ENCODE peak calls at places on chromosomes 5 and 9, in seven cellular contexts. Q is endothelial cell of umbilical vein, Y is heart left ventricle, O is suprapubic skin, M is GM23248, W is tibial artery, U is BE2C. Z is an unnamed sample. For H3K4me1, the result is how much of the 10 kb centered on the place peaks cover.

GRCh38 chr5:53582225-53582624 is 21.8 kb downstream of the NDUFS4 start:
- DNase-seq in M (no peak), W (no peak), U (no peak), Q (no peak), Y (no peak), O (no peak), Z (no peak)

GRCh38 chr5:81234801-81235200 is 1.7 kb downstream of the CKMT2 start:
- DNase-seq in M (no peak), W (no peak), Y (peak), Q (no peak), U (no peak), O (no peak), Z (no peak)

GRCh38 chr5:21701317-21701716 is 1151.8 kb downstream of the CDH12 start:
- DNase-seq in O (no peak), W (no peak), M (no peak), Q (no peak), Y (no peak), U (no peak), Z (no peak)

GRCh38 chr9:102779341-102779740 is 215.8 kb upstream of the CYLC2 start:
- DNase-seq in Q (no peak), Y (no peak), U (no peak), M (no peak), O (no peak), W (no peak), Z (no peak)

GRCh38 chr9:108444400-108445358 is 411.1 kb downstream of the ACTL7B start:
- DNase-seq in Y (no peak), O (no peak), U (no peak), M (peak), Q (peak), W (no peak), Z (peak)

GRCh38 chr5:100505984-100506670 is 29.0 kb upstream of the FAM174A start:
- DNase-seq in W (no peak), U (no peak), Y (no peak), Q (peak), M (peak), O (no peak), Z (peak)

GRCh38 chr5:72036951-72037350 is 70.3 kb upstream of the MAP1B start:
- DNase-seq in Q (no peak), M (peak), U (peak), Y (no peak), O (no peak), W (no peak), Z (peak)

GRCh38 chr9:107749787-107750444 is 260.3 kb upstream of the KLF4 start:
- DNase-seq in M (peak), Q (peak), U (peak), O (peak), W (peak), Y (peak), Z (no peak)

GRCh38 chr9:6739218-6739617 is 18.6 kb upstream of the KDM4C start:
- DNase-seq in Q (peak), M (peak), Y (no peak), O (no peak), W (peak), U (no peak), Z (no peak)

GRCh38 chr9:78118742-78119473 is 87.3 kb upstream of the GNAQ start:
- DNase-seq in M (peak), O (no peak), Q (no peak), W (no peak), U (no peak), Y (no peak), Z (peak)

GRCh38 chr5:8827701-8828100 is 718.2 kb downstream of the SEMA5A start:
- DNase-seq in Q (peak), Y (no peak), M (peak), O (no peak), U (no peak), W (no peak), Z (no peak)

GRCh38 chr5:8829322-8830029 is 716.4 kb downstream of the SEMA5A start:
- DNase-seq in O (no peak), U (no peak), M (peak), Q (peak), Y (no peak), W (no peak), Z (peak)

GRCh38 chr5:8831251-8831650 is 714.6 kb downstream of the SEMA5A start:
- DNase-seq in Q (no peak), W (no peak), O (no peak), Y (no peak), U (no peak), M (no peak), Z (no peak)

GRCh38 chr5:8826491-8826890 is 719.4 kb downstream of the SEMA5A start:
- DNase-seq in M (no peak), W (no peak), U (no peak), Q (no peak), O (no peak), Y (no peak), Z (no peak)

DNA sequence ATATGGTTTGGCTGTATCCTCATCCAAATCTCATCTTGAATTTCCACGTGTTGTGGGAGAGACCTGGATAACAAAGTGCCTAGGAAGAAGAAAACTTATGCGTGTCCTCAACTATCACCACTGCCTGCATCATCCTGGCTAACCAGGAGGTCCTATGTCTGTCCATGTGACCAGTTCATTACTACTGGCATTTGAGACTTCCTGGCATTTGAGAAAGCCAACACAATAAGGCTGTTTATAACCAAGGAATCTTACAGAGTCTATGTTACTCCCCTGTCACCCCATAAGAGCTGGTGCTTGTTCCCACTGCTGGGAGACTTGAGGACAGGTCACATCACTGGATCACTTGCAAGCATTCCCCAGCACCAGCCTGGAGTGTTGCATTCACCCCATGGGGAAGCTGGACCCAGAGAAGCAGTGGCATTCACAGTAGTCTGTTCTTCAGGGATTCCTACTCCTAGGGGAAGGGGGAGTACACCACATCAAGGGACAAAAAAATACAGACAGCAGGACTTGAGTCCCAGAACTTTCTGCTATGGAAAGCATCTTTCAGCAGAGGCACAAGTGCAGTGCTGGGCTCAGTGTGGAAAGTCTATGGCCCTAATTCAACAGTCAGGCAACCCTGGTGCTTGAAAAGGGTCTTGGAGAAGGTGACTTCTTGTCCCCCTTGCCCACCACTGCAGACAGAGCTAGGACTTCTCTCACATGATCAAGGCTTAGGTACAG is 717.1 kb downstream of the SEMA5A start:
- DNase-seq in Q (no peak), O (no peak), U (no peak), W (no peak), Y (no peak), M (peak), Z (no peak)
- H3K4me1 ChIP-seq in Q (under half), O (under half), U (under half), W (under half), Y (under half), M (half or more), Z (under half)

GRCh38 chr9:124506433-124506832 is 766 bp downstream of the NR5A1 start:
- DNase-seq in U (no peak), Q (no peak), M (no peak), W (no peak), O (no peak), Y (no peak), Z (no peak)

GRCh38 chr9:124505006-124505900 is 1.9 kb downstream of the NR5A1 start:
- DNase-seq in U (no peak), O (no peak), Y (no peak), W (no peak), M (no peak), Q (no peak), Z (no peak)

GRCh38 chr9:124505901-124506346 is 1.3 kb downstream of the NR5A1 start:
- DNase-seq in W (no peak), U (no peak), Q (no peak), M (no peak), O (no peak), Y (no peak), Z (no peak)

GRCh38 chr9:124506931-124507879 is at the start of gene NR5A1:
- DNase-seq in W (no peak), M (no peak), Y (no peak), O (no peak), U (no peak), Q (no peak), Z (no peak)

DNA sequence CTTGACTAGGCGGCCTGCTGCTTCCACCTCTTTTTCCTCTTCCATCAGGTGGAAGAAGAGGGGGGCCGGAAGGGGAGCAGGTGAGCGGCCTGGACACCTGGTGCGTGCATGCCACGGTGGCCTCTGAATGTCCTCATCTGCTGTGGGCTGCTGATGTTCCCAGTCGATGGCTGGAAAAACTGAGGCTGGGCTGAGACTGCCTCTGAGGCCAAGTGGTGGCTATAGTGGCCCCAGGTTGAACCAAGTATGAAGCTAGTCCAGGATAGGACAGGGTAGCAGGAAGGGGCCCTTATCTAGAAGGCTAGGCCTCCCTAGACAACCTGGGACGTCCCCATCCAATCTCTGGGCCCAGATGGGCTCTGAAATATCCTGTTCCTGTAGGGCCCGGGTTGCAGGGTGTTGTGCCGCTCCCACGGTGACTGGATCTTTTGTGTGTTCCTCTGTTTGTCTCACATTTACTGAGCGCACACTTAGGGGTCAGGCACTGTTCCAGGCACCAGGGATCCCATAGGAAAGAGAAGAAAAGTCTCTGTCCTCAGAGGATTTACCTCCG is 757 bp upstream of the NR5A1 start:
- DNase-seq in W (no peak), O (no peak), Y (no peak), Q (no peak), M (no peak), U (no peak), Z (no peak)
- H3K4me3 ChIP-seq in W (no peak), O (no peak), Y (no peak), Q (no peak), M (no peak), U (no peak), Z (no peak)

DNA sequence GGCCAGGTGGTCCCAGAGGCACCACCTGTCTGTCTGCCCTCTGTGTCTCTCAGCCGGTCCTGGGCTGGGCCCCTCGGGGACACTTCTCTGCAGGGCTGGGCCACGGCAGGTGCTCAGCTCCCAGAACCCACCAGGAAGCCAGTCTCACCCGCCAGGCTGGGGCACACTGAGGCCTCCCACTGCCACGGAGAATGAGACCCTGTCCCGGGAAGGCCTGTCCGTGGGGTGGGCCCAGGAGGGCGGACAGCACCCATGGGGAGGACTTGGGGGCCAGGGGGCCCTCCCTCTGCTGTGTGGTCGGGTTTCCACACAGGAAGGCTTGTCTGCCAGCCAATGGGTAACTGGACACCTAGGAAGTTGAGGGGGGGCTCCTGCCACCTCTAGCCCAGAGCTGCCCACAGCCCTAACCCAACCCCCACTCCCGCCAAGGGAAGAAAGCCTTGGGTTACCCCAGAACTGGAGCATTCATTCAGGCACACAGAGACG is 4.1 kb upstream of the TUBB4B start:
- DNase-seq in U (no peak), Q (no peak), W (no peak), O (no peak), M (no peak), Y (no peak), Z (no peak)
- H3K4me1 ChIP-seq in U (under half), Q (under half), W (under half), O (under half), M (under half), Y (under half), Z (under half)

DNA sequence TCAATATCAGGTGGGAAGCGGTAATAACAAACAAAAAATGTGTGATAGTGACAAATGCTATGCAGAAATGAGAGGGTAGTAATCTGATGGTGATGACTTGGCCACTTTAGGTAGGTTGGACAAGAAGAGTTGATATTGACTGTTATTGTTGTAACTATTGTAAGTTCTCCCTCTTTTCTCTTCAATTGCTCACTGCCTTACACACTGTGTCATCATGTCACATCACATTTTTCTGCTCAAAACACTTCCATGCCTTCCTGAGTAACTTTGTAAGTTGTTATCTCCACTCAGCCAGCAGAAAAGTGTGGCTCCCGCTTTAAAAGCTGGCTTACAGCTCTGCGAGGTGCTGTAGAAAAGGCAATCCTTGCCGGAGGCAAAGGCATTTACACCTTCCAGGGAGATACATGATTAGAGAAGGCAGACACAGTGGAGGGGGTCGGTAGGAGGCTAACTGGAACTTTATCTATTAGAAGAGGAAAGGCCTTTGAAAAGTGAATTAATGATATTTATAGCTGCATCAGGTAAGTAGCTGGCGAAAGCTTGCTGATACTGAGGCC is 85.2 kb upstream of the CLINT1 start:
- DNase-seq in W (no peak), O (no peak), U (no peak), Q (no peak), Y (no peak), M (no peak), Z (no peak)
- H3K4me3 ChIP-seq in W (no peak), O (no peak), U (no peak), Q (no peak), Y (no peak), M (no peak), Z (no peak)

DNA sequence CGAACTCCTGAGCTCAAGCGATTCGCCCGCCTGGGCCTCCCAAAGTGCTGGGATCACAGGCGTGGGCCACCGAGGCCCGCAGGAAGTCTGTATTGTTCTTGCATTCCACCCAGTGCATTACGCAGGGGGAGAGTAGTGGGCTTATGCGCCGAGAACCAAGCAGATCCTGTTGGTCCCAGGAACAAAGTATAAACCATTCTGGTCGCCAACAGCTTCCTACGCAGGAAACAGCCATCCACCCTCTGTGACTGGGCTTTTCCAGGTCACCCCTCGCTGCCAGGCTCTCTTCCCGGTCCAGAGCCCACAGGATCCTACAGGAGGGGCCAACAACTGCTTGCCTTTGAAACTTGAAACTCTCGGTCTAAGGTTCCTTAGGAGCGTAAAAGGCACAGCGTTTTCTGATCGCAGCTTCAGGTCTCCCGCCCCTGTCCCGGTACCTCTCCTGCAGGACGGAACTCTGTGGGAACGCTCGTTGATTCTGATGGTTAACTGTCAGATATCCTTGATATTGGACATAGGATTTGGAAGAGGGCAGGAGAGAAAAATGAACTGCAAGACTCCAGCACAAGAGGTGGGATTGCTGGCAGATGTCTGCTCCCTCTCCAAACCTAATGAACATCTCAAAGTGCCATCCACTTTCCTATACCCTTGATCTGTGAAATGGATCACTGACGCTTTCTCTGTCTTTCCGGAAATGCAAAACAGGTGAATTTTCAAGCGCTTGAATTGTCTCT is 4.2 kb upstream of the ANXA2R start:
- DNase-seq in W (no peak), M (peak), Q (peak), Y (no peak), U (no peak), O (no peak), Z (no peak)
- H3K4me1 ChIP-seq in W (under half), M (under half), Q (under half), Y (under half), U (under half), O (under half), Z (under half)

GRCh38 chr5:76689321-76690026 is 26.5 kb upstream of the F2R start:
- DNase-seq in U (no peak), M (peak), Y (no peak), W (no peak), O (no peak), Q (peak), Z (peak)

GRCh38 chr5:76690027-76690679 is 25.8 kb upstream of the F2R start:
- DNase-seq in W (no peak), Y (no peak), M (peak), O (no peak), Q (peak), U (no peak), Z (no peak)

GRCh38 chr5:76691470-76692273 is 24.3 kb upstream of the F2R start:
- DNase-seq in W (no peak), Q (peak), O (no peak), Y (peak), U (no peak), M (peak), Z (no peak)

GRCh38 chr5:76690704-76691469 is 25.0 kb upstream of the F2R start:
- DNase-seq in U (no peak), Q (peak), O (no peak), W (no peak), Y (peak), M (peak), Z (no peak)

GRCh38 chr5:76688836-76689235 is 27.1 kb upstream of the F2R start:
- DNase-seq in Q (peak), M (peak), W (no peak), U (no peak), Y (no peak), O (no peak), Z (no peak)
- H3K4me3 ChIP-seq in Q (no peak), M (no peak), W (no peak), U (no peak), Y (no peak), O (no peak), Z (no peak)

DNA sequence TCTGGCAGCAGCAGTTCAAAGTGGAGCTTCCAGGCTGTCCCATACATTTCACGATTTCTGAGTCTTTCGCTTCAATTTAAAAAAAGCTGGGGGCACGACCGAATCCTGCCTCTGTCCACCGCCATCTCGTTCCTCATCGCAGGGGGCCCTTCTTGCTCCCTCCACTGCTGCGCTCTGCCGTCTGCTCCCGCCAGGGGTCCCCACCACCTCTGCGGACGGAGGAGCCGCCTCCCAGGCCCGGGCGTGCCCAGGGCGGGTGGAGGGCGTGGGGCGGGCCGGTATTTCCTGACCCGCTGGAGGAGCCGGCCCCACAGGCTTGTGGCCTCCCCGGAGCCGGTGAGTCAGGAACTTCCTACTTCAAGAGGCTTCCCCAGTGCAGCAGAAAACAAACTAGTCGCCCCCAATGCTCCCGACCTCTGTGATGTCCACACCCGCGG is 50.4 kb downstream of the USP20 start:
- DNase-seq in U (peak), O (peak), W (peak), M (peak), Q (peak), Y (peak), Z (peak)
- H3K4me1 ChIP-seq in U (under half), O (under half), W (under half), M (under half), Q (under half), Y (half or more), Z (under half)

GRCh38 chr9:21555911-21556310 is 73.8 kb upstream of the IFNE start:
- DNase-seq in Q (peak), Y (no peak), W (no peak), M (peak), U (no peak), O (no peak), Z (no peak)
- H3K4me3 ChIP-seq in Q (peak), Y (no peak), W (no peak), M (peak), U (no peak), O (no peak), Z (peak)